ENCODE peak calls at places on chromosome 22, in five cellular contexts. S, W, J, Y and U are unnamed samples.

GRCh38 chr22:40204331-40205116 is 26.8 kb downstream of the TNRC6B start:
- DNase-seq in Y (no peak), W (no peak), S (no peak), J (peak), U (peak)

GRCh38 chr22:48874956-48875355 is 952.7 kb downstream of the BRD1 start:
- DNase-seq in J (no peak), Y (no peak), W (no peak), S (no peak), U (no peak)

GRCh38 chr22:45735273-45735672 is 63.6 kb downstream of the ATXN10 start:
- DNase-seq in S (no peak), Y (no peak), W (no peak), J (no peak), U (no peak)

GRCh38 chr22:31269892-31270574 is 22.3 kb downstream of the PIK3IP1 start:
- DNase-seq in Y (no peak), W (no peak), J (peak), S (peak), U (no peak)

GRCh38 chr22:21917206-21917958 is 35.3 kb downstream of the PPM1F start:
- DNase-seq in Y (no peak), W (no peak), J (peak), S (peak), U (peak)

GRCh38 chr22:32752868-32753520 is 48.5 kb upstream of the TIMP3 start:
- DNase-seq in Y (no peak), W (no peak), S (no peak), J (peak), U (peak)

GRCh38 chr22:35227248-35227647 is 30.0 kb upstream of the HMGXB4 start:
- DNase-seq in W (no peak), S (no peak), Y (no peak), J (no peak), U (no peak)

GRCh38 chr22:48490513-48491411 is 1336.9 kb downstream of the BRD1 start:
- DNase-seq in S (no peak), W (no peak), Y (no peak), J (no peak), U (no peak)

GRCh38 chr22:25021409-25021808 is 68.9 kb downstream of the KIAA1671 start:
- DNase-seq in S (no peak), J (no peak), Y (no peak), W (no peak), U (no peak)

GRCh38 chr22:20229916-20230775 is 38.0 kb downstream of the RTN4R start:
- DNase-seq in W (no peak), Y (no peak), S (no peak), J (no peak), U (no peak)

GRCh38 chr22:44592466-44593180 is 94.6 kb upstream of the RTL6 start:
- DNase-seq in J (no peak), S (no peak), Y (no peak), W (no peak), U (no peak)

GRCh38 chr22:30882181-30882771 is 86.3 kb downstream of the MORC2 start:
- DNase-seq in J (no peak), W (no peak), Y (no peak), S (no peak), U (no peak)

GRCh38 chr22:28051091-28051786 is 132.2 kb upstream of the PITPNB start:
- DNase-seq in W (no peak), S (no peak), Y (no peak), J (no peak), U (no peak)

GRCh38 chr22:46149493-46149997 is 781 bp upstream of the PPARA start:
- DNase-seq in Y (peak), S (peak), W (peak), J (no peak), U (peak)

GRCh38 chr22:39530136-39530535 is 2.4 kb downstream of the RPS19BP1 start:
- DNase-seq in W (no peak), J (no peak), Y (no peak), S (no peak), U (no peak)

GRCh38 chr22:25627271-25627848 is 62.9 kb downstream of the GRK3 start:
- DNase-seq in W (no peak), J (no peak), S (no peak), Y (no peak), U (peak)

GRCh38 chr22:25383278-25383820 is 163.9 kb downstream of the CRYBB2 start:
- DNase-seq in Y (no peak), J (no peak), S (peak), W (no peak), U (no peak)

GRCh38 chr22:24066260-24066659 is 55.2 kb downstream of the CABIN1 start:
- DNase-seq in J (no peak), Y (no peak), W (no peak), S (no peak), U (no peak)

GRCh38 chr22:46353483-46354105 is 18.1 kb downstream of the TRMU start:
- DNase-seq in S (no peak), J (no peak), Y (no peak), W (no peak), U (no peak)